ENCODE peak calls at places on chromosome X, in nine cellular contexts. One of them, this sample, is unnamed.

GRCh38 chrX:84747516-84747915 is 245.3 kb upstream of the HDX start:
- DNase-seq in colonic mucosa: no peak
- DNase-seq in neural progenitor cell: no peak
- DNase-seq in endodermal cell: no peak
- DNase-seq in bronchial epithelial cell: no peak
- DNase-seq in ovary: no peak
- DNase-seq in right atrium auricular region: no peak
- DNase-seq in kidney: no peak
- DNase-seq in breast epithelium: no peak
- DNase-seq in this sample: no peak

GRCh38 chrX:77910108-77910840 is at the start of gene ATP7A:
- DNase-seq in colonic mucosa: peak; percentile 89
- DNase-seq in neural progenitor cell: peak; percentile 87
- DNase-seq in endodermal cell: peak; percentile 93
- DNase-seq in bronchial epithelial cell: peak; percentile 55
- DNase-seq in ovary: peak; percentile 84
- DNase-seq in right atrium auricular region: peak; percentile 87
- DNase-seq in kidney: peak; percentile 96
- DNase-seq in breast epithelium: peak; percentile 82
- DNase-seq in this sample: peak; percentile 91

GRCh38 chrX:13305091-13305490 is 14.8 kb downstream of the ATXN3L start:
- DNase-seq in colonic mucosa: no peak
- DNase-seq in neural progenitor cell: no peak
- DNase-seq in endodermal cell: no peak
- DNase-seq in bronchial epithelial cell: no peak
- DNase-seq in ovary: no peak
- DNase-seq in right atrium auricular region: no peak
- DNase-seq in kidney: no peak
- DNase-seq in breast epithelium: no peak
- DNase-seq in this sample: no peak

GRCh38 chrX:108028854-108029253 is 16.0 kb upstream of the VSIG1 start:
- DNase-seq in colonic mucosa: no peak
- DNase-seq in neural progenitor cell: no peak
- DNase-seq in endodermal cell: no peak
- DNase-seq in bronchial epithelial cell: no peak
- DNase-seq in ovary: no peak
- DNase-seq in right atrium auricular region: no peak
- DNase-seq in kidney: no peak
- DNase-seq in breast epithelium: no peak
- DNase-seq in this sample: no peak

GRCh38 chrX:23694606-23695005 is 27.3 kb downstream of the PRDX4 start:
- DNase-seq in colonic mucosa: peak; percentile 52
- DNase-seq in neural progenitor cell: peak; percentile 76
- DNase-seq in endodermal cell: peak; percentile 76
- DNase-seq in bronchial epithelial cell: peak; percentile 39
- DNase-seq in ovary: peak; percentile 50
- DNase-seq in right atrium auricular region: peak; percentile 70
- DNase-seq in kidney: no peak
- DNase-seq in breast epithelium: no peak
- DNase-seq in this sample: no peak

GRCh38 chrX:447052-447451 is 60.3 kb upstream of the PPP2R3B start:
- DNase-seq in colonic mucosa: no peak
- DNase-seq in neural progenitor cell: no peak
- DNase-seq in endodermal cell: no peak
- DNase-seq in bronchial epithelial cell: no peak
- DNase-seq in ovary: no peak
- DNase-seq in right atrium auricular region: no peak
- DNase-seq in kidney: peak; percentile 17
- DNase-seq in breast epithelium: no peak
- DNase-seq in this sample: no peak

GRCh38 chrX:72238721-72239475 is at the start of gene ERCC6L:
- DNase-seq in colonic mucosa: peak; percentile 89
- DNase-seq in neural progenitor cell: peak; percentile 92
- DNase-seq in endodermal cell: peak; percentile 96
- DNase-seq in bronchial epithelial cell: peak; percentile 76
- DNase-seq in ovary: peak; percentile 88
- DNase-seq in right atrium auricular region: peak; percentile 85
- DNase-seq in kidney: peak; percentile 94
- DNase-seq in breast epithelium: peak; percentile 69
- DNase-seq in this sample: peak; percentile 91

GRCh38 chrX:17414057-17414658 is 39.2 kb downstream of the NHS start:
- DNase-seq in colonic mucosa: no peak
- DNase-seq in neural progenitor cell: no peak
- DNase-seq in endodermal cell: no peak
- DNase-seq in bronchial epithelial cell: peak; percentile 64
- DNase-seq in ovary: no peak
- DNase-seq in right atrium auricular region: no peak
- DNase-seq in kidney: no peak
- DNase-seq in breast epithelium: peak; percentile 35
- DNase-seq in this sample: no peak

GRCh38 chrX:7330971-7331746 is 183.2 kb upstream of the PUDP start:
- DNase-seq in colonic mucosa: no peak
- DNase-seq in neural progenitor cell: no peak
- DNase-seq in endodermal cell: no peak
- DNase-seq in bronchial epithelial cell: no peak
- DNase-seq in ovary: peak; percentile 54
- DNase-seq in right atrium auricular region: no peak
- DNase-seq in kidney: no peak
- DNase-seq in breast epithelium: no peak
- DNase-seq in this sample: no peak

GRCh38 chrX:110733166-110733565 is 62.5 kb downstream of the CHRDL1 start:
- DNase-seq in colonic mucosa: no peak
- DNase-seq in neural progenitor cell: no peak
- DNase-seq in endodermal cell: no peak
- DNase-seq in bronchial epithelial cell: peak; percentile 5
- DNase-seq in ovary: no peak
- DNase-seq in right atrium auricular region: no peak
- DNase-seq in kidney: no peak
- DNase-seq in breast epithelium: no peak
- DNase-seq in this sample: no peak

DNA sequence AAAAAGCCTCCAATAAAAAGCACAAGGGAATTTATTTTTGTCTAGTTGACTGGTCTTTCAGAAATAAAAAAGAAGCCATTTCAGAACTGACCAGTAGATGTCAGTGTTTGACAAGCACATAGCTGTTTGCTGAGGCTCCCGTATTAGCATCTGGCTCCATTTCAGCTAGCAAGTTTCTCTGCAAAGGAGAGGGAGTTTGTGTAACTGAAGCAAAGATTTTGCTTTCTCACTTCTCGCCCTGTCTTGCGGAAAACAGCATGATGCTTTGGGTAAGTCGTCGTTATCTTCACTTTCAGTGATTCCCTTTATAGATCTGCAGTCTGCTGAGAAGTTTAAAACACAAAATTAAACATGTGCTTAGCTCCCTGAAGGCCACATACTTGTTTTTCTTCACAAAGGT is 85.5 kb downstream of the CT47B1 start:
- DNase-seq in colonic mucosa: peak; percentile 20
- DNase-seq in neural progenitor cell: peak; percentile 78
- DNase-seq in endodermal cell: no peak
- DNase-seq in bronchial epithelial cell: peak; percentile 55
- DNase-seq in ovary: peak; percentile 15
- DNase-seq in right atrium auricular region: no peak
- DNase-seq in kidney: no peak
- DNase-seq in breast epithelium: no peak
- DNase-seq in this sample: peak; percentile 15
- H3K4me3 ChIP-seq in colonic mucosa: no peak overlapping the region
- H3K4me3 ChIP-seq in neural progenitor cell: no peak overlapping the region
- H3K4me3 ChIP-seq in endodermal cell: no peak overlapping the region
- H3K4me3 ChIP-seq in bronchial epithelial cell: no peak overlapping the region
- H3K4me3 ChIP-seq in ovary: no peak overlapping the region
- H3K4me3 ChIP-seq in right atrium auricular region: no peak overlapping the region
- H3K4me3 ChIP-seq in kidney: no peak overlapping the region
- H3K4me3 ChIP-seq in breast epithelium: no peak overlapping the region
- H3K4me3 ChIP-seq in this sample: no peak overlapping the region

GRCh38 chrX:153304988-153305736 is 16.4 kb downstream of the PNMA6F start:
- DNase-seq in colonic mucosa: no peak
- DNase-seq in neural progenitor cell: no peak
- DNase-seq in endodermal cell: no peak
- DNase-seq in bronchial epithelial cell: no peak
- DNase-seq in ovary: no peak
- DNase-seq in right atrium auricular region: no peak
- DNase-seq in kidney: no peak
- DNase-seq in breast epithelium: no peak
- DNase-seq in this sample: no peak

GRCh38 chrX:153301746-153302145 is 19.8 kb downstream of the PNMA6F start:
- DNase-seq in colonic mucosa: no peak
- DNase-seq in neural progenitor cell: no peak
- DNase-seq in endodermal cell: no peak
- DNase-seq in bronchial epithelial cell: no peak
- DNase-seq in ovary: no peak
- DNase-seq in right atrium auricular region: no peak
- DNase-seq in kidney: no peak
- DNase-seq in breast epithelium: no peak
- DNase-seq in this sample: no peak

GRCh38 chrX:153302796-153303195 is 18.8 kb downstream of the PNMA6F start:
- DNase-seq in colonic mucosa: no peak
- DNase-seq in neural progenitor cell: no peak
- DNase-seq in endodermal cell: no peak
- DNase-seq in bronchial epithelial cell: no peak
- DNase-seq in ovary: no peak
- DNase-seq in right atrium auricular region: no peak
- DNase-seq in kidney: no peak
- DNase-seq in breast epithelium: no peak
- DNase-seq in this sample: no peak

GRCh38 chrX:153305941-153306464 is 15.6 kb downstream of the PNMA6F start:
- DNase-seq in colonic mucosa: no peak
- DNase-seq in neural progenitor cell: no peak
- DNase-seq in endodermal cell: no peak
- DNase-seq in bronchial epithelial cell: no peak
- DNase-seq in ovary: no peak
- DNase-seq in right atrium auricular region: no peak
- DNase-seq in kidney: no peak
- DNase-seq in breast epithelium: no peak
- DNase-seq in this sample: no peak

DNA sequence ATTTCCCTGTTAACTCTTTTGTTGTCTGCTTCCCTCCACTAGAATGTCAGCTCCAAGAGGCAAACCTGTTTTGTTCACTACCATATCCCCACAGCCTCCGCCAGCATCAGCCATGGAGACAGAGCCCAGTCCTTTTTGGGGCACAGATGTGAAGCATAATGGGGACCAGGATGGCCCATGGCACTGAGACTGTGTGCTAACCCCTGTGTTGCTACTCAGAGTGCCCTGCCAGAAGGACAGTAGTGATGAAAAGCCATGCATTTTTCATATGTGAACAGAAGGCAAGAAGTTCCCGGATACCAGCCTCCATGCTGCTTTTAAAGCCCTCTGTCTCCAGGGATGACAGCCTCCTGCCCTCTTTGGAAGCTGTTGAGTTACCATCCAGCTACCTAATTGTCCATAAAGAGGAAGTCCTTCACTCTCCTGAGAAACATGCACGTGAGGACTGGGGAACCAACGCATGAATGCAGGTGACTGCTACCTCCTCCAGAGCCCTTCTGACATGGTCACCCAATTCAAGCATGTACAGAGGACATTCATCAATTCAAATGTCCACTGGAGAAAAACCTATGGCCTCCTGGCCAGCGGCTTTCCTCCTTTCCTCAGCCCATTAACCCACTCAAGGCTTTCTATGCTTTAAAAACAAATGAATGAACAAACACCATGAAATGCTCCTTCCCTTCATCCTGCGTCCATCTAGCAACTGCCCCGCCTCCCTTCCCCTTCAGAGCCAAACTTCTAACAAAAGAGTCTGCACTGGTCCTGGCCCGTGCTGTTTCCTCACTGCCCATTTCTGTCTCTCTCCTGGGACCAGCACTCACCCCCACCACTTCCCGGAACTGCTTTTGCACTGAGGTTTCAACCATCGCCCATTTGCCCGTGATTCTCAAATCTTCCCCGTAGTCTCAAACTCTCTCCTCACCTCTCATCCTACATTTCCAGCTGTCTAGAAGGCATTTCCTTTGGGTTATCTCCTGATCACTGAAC is 18.0 kb downstream of the PNMA6F start:
- DNase-seq in colonic mucosa: no peak
- DNase-seq in neural progenitor cell: no peak
- DNase-seq in endodermal cell: no peak
- DNase-seq in bronchial epithelial cell: no peak
- DNase-seq in ovary: no peak
- DNase-seq in right atrium auricular region: peak; percentile 34
- DNase-seq in kidney: peak; percentile 18
- DNase-seq in breast epithelium: no peak
- DNase-seq in this sample: no peak
- TF ChIP-seq CTCF in colonic mucosa: no peak
- TF ChIP-seq CTCF in neural progenitor cell: no peak
- TF ChIP-seq CTCF in endodermal cell: no peak
- TF ChIP-seq CTCF in bronchial epithelial cell: no peak
- TF ChIP-seq CTCF in ovary: no peak
- TF ChIP-seq CTCF in right atrium auricular region: no peak
- TF ChIP-seq CTCF in kidney: no peak
- TF ChIP-seq CTCF in breast epithelium: no peak
- TF ChIP-seq CTCF in this sample: no peak

GRCh38 chrX:153988493-153988892 is 15.9 kb downstream of the TMEM187 start:
- DNase-seq in colonic mucosa: no peak
- DNase-seq in neural progenitor cell: no peak
- DNase-seq in endodermal cell: no peak
- DNase-seq in bronchial epithelial cell: no peak
- DNase-seq in ovary: no peak
- DNase-seq in right atrium auricular region: no peak
- DNase-seq in kidney: no peak
- DNase-seq in breast epithelium: no peak
- DNase-seq in this sample: no peak

GRCh38 chrX:153993079-153993478 is 20.5 kb downstream of the TMEM187 start:
- DNase-seq in colonic mucosa: no peak
- DNase-seq in neural progenitor cell: no peak
- DNase-seq in endodermal cell: no peak
- DNase-seq in bronchial epithelial cell: no peak
- DNase-seq in ovary: no peak
- DNase-seq in right atrium auricular region: no peak
- DNase-seq in kidney: no peak
- DNase-seq in breast epithelium: no peak
- DNase-seq in this sample: no peak

GRCh38 chrX:153991013-153991580 is 18.5 kb downstream of the TMEM187 start:
- DNase-seq in colonic mucosa: no peak
- DNase-seq in neural progenitor cell: no peak
- DNase-seq in endodermal cell: no peak
- DNase-seq in bronchial epithelial cell: no peak
- DNase-seq in ovary: no peak
- DNase-seq in right atrium auricular region: no peak
- DNase-seq in kidney: no peak
- DNase-seq in breast epithelium: no peak
- DNase-seq in this sample: no peak

GRCh38 chrX:153992180-153992579 is 19.6 kb downstream of the TMEM187 start:
- DNase-seq in colonic mucosa: no peak
- DNase-seq in neural progenitor cell: no peak
- DNase-seq in endodermal cell: no peak
- DNase-seq in bronchial epithelial cell: no peak
- DNase-seq in ovary: no peak
- DNase-seq in right atrium auricular region: no peak
- DNase-seq in kidney: no peak
- DNase-seq in breast epithelium: no peak
- DNase-seq in this sample: no peak

GRCh38 chrX:153989971-153990655 is 17.6 kb downstream of the TMEM187 start:
- DNase-seq in colonic mucosa: no peak
- DNase-seq in neural progenitor cell: no peak
- DNase-seq in endodermal cell: no peak
- DNase-seq in bronchial epithelial cell: no peak
- DNase-seq in ovary: no peak
- DNase-seq in right atrium auricular region: no peak
- DNase-seq in kidney: no peak
- DNase-seq in breast epithelium: no peak
- DNase-seq in this sample: no peak
- H3K36me3 ChIP-seq in colonic mucosa: no peaks in the 10 kb centered on the region
- H3K36me3 ChIP-seq in neural progenitor cell: no peaks in the 10 kb centered on the region
- H3K36me3 ChIP-seq in endodermal cell: no peaks in the 10 kb centered on the region
- H3K36me3 ChIP-seq in bronchial epithelial cell: no peaks in the 10 kb centered on the region
- H3K36me3 ChIP-seq in ovary: no peaks in the 10 kb centered on the region
- H3K36me3 ChIP-seq in right atrium auricular region: no peaks in the 10 kb centered on the region
- H3K36me3 ChIP-seq in kidney: no peaks in the 10 kb centered on the region
- H3K36me3 ChIP-seq in breast epithelium: no peaks in the 10 kb centered on the region
- H3K36me3 ChIP-seq in this sample: no peaks in the 10 kb centered on the region

GRCh38 chrX:136781180-136781797 is 557 bp upstream of the ARHGEF6 start:
- DNase-seq in colonic mucosa: no peak
- DNase-seq in neural progenitor cell: no peak
- DNase-seq in endodermal cell: no peak
- DNase-seq in bronchial epithelial cell: no peak
- DNase-seq in ovary: no peak
- DNase-seq in right atrium auricular region: no peak
- DNase-seq in kidney: no peak
- DNase-seq in breast epithelium: no peak
- DNase-seq in this sample: no peak
- H3K4me3 ChIP-seq in colonic mucosa: no peak overlapping the region
- H3K4me3 ChIP-seq in neural progenitor cell: no peak overlapping the region
- H3K4me3 ChIP-seq in endodermal cell: no peak overlapping the region
- H3K4me3 ChIP-seq in bronchial epithelial cell: no peak overlapping the region
- H3K4me3 ChIP-seq in ovary: peak overlapping the region; percentile 13
- H3K4me3 ChIP-seq in right atrium auricular region: peak overlapping the region; percentile 36
- H3K4me3 ChIP-seq in kidney: peak overlapping the region; percentile 42
- H3K4me3 ChIP-seq in breast epithelium: peak overlapping the region; percentile 55
- H3K4me3 ChIP-seq in this sample: no peak overlapping the region

This sample was measured in GM06990.